ENCODE peak calls at places on chromosomes 11 and 22, in seven cellular contexts. B is IMR-90, X is mesenchymal stem cell, W is H9, H is trophoblast cell, T is mesendoderm, D is H1. I is an unnamed sample.

GRCh38 chr11:46387919-46388618 is 3.5 kb downstream of the CHRM4 start:
- DNase-seq in B (no peak), X (no peak), W (no peak), H (no peak), T (no peak), D (no peak), I (no peak)

GRCh38 chr11:35407041-35407440 is 12.3 kb downstream of the SLC1A2 start:
- DNase-seq in B (no peak), X (no peak), W (no peak), H (no peak), T (no peak), D (no peak), I (no peak)

GRCh38 chr22:49948573-49948957 is 12.0 kb upstream of the PIM3 start:
- DNase-seq in B (no peak), X (no peak), W (no peak), H (no peak), T (no peak), D (peak; percentile 47), I (no peak)

GRCh38 chr11:85848556-85848955 is 6.6 kb upstream of the CCDC83 start:
- DNase-seq in B (no peak), X (no peak), W (no peak), H (peak; percentile 45), T (no peak), D (no peak), I (no peak)

GRCh38 chr22:19103881-19104821 is 18.1 kb downstream of the DGCR2 start:
- DNase-seq in B (peak; percentile 79), X (peak; percentile 30), W (no peak), H (no peak), T (no peak), D (no peak), I (no peak)

GRCh38 chr11:65546217-65546958 is 11.8 kb downstream of the LTBP3 start:
- DNase-seq in B (no peak), X (peak; percentile 60), W (peak; percentile 96), H (peak; percentile 77), T (peak; percentile 89), D (peak; percentile 100), I (peak; percentile 84)

GRCh38 chr11:119729581-119730346 is 764 bp upstream of the NECTIN1 start:
- DNase-seq in B (peak; percentile 39), X (peak; percentile 65), W (peak; percentile 56), H (no peak), T (peak; percentile 63), D (peak; percentile 62), I (peak; percentile 29)

GRCh38 chr11:1229471-1230120 is 6.7 kb downstream of the MUC5B start:
- DNase-seq in B (no peak), X (no peak), W (peak; percentile 18), H (no peak), T (no peak), D (peak; percentile 38), I (no peak)

GRCh38 chr11:122491486-122491885 is 164.0 kb upstream of the UBASH3B start:
- DNase-seq in B (peak; percentile 75), X (no peak), W (no peak), H (no peak), T (no peak), D (no peak), I (no peak)

GRCh38 chr11:129223701-129224149 is 31.6 kb upstream of the ARHGAP32 start:
- DNase-seq in B (peak; percentile 45), X (peak; percentile 70), W (no peak), H (no peak), T (no peak), D (no peak), I (no peak)

GRCh38 chr22:41668971-41669911 is 19.4 kb downstream of the SNU13 start:
- DNase-seq in B (peak; percentile 85), X (peak; percentile 85), W (no peak), H (peak; percentile 77), T (peak; percentile 39), D (no peak), I (no peak)

GRCh38 chr22:44409211-44409648 is 88.8 kb downstream of the RTL6 start:
- DNase-seq in B (no peak), X (no peak), W (no peak), H (no peak), T (no peak), D (no peak), I (no peak)

GRCh38 chr11:64250875-64251721 is at the start of gene PLCB3:
- DNase-seq in B (no peak), X (peak; percentile 44), W (peak; percentile 75), H (no peak), T (peak; percentile 53), D (peak; percentile 86), I (peak; percentile 76)

GRCh38 chr22:24741357-24741756 is 33.2 kb downstream of the PIWIL3 start:
- DNase-seq in B (no peak), X (no peak), W (no peak), H (no peak), T (no peak), D (no peak), I (no peak)
- H2AK5ac ChIP-seq in B (no peak overlapping the region), X (no peak overlapping the region), W (no peak overlapping the region), H (no peak overlapping the region), T (no peak overlapping the region), D (peak overlapping the region; percentile 28), I (no peak overlapping the region)

GRCh38 chr22:26902401-26903029 is 245.1 kb downstream of the MIAT start:
- DNase-seq in B (no peak), X (no peak), W (no peak), H (no peak), T (no peak), D (no peak), I (no peak)
- H2AK5ac ChIP-seq in B (no peak overlapping the region), X (no peak overlapping the region), W (no peak overlapping the region), H (no peak overlapping the region), T (no peak overlapping the region), D (no peak overlapping the region), I (no peak overlapping the region)

GRCh38 chr11:61127991-61128390 is 25.7 kb downstream of the CD5 start:
- DNase-seq in B (no peak), X (no peak), W (no peak), H (no peak), T (no peak), D (no peak), I (no peak)
- H2AK5ac ChIP-seq in B (no peak overlapping the region), X (no peak overlapping the region), W (no peak overlapping the region), H (no peak overlapping the region), T (no peak overlapping the region), D (no peak overlapping the region), I (peak overlapping the region; percentile 57)

GRCh38 chr22:40449676-40450035 is 79.3 kb downstream of the SGSM3 start:
- DNase-seq in B (peak; percentile 62), X (peak; percentile 10), W (no peak), H (no peak), T (no peak), D (no peak), I (no peak)
- H2AK5ac ChIP-seq in B (peak overlapping the region; percentile 74), X (no peak overlapping the region), W (no peak overlapping the region), H (no peak overlapping the region), T (no peak overlapping the region), D (no peak overlapping the region), I (no peak overlapping the region)

GRCh38 chr11:23749762-23750430 is 747.0 kb upstream of the LUZP2 start:
- DNase-seq in B (no peak), X (no peak), W (no peak), H (no peak), T (no peak), D (no peak), I (no peak)

GRCh38 chr11:23751280-23751679 is 745.6 kb upstream of the LUZP2 start:
- DNase-seq in B (no peak), X (no peak), W (no peak), H (no peak), T (no peak), D (no peak), I (no peak)

GRCh38 chr11:23746896-23747295 is 750.0 kb upstream of the LUZP2 start:
- DNase-seq in B (no peak), X (no peak), W (no peak), H (no peak), T (no peak), D (no peak), I (no peak)
- H2AK5ac ChIP-seq in B (no peak overlapping the region), X (no peak overlapping the region), W (no peak overlapping the region), H (no peak overlapping the region), T (no peak overlapping the region), D (no peak overlapping the region), I (no peak overlapping the region)

DNA sequence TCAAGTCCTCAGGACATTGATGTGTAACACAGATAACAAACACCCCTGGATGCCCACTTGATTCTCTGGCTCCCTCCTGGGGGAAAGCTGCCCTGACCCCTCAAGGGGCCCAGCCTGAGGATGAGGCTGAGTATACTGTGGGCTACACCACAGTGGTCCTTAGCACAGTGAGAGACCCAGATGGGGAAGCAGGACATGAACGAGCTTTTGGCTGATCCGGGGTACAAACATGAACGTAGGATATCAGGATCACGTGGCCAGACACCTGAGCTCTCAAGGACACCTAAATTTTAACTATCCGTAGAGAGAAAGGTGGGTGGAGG is 87.1 kb upstream of the VPREB1 start:
- DNase-seq in B (no peak), X (no peak), W (no peak), H (no peak), T (no peak), D (no peak), I (no peak)
- H2AK5ac ChIP-seq in B (no peak overlapping the region), X (no peak overlapping the region), W (no peak overlapping the region), H (no peak overlapping the region), T (no peak overlapping the region), D (no peak overlapping the region), I (no peak overlapping the region)

I was measured in neuronal stem cell.